ENCODE peak calls at places on chromosome 4, in eight cellular contexts. O is SK-N-SH, K is hepatocyte, Z is neural progenitor cell, T is GM23248, N is PC-3, P is HCT116, V is GM23338. M is an unnamed sample.

GRCh38 chr4:108224628-108225053 is 55.9 kb upstream of the LEF1 start:
- DNase-seq in O (peak), Z (no peak), T (peak), V (no peak), N (no peak), P (no peak), K (peak), M (no peak)

GRCh38 chr4:93199492-93199891 is 629.1 kb upstream of the ATOH1 start:
- DNase-seq in P (peak), O (peak), Z (peak), V (peak), N (peak), K (peak), T (peak), M (peak)

GRCh38 chr4:84938316-84938715 is 28.2 kb downstream of the WDFY3 start:
- DNase-seq in P (no peak), O (no peak), K (no peak), N (peak), V (no peak), T (peak), Z (no peak), M (no peak)

GRCh38 chr4:140004580-140005314 is 149.2 kb downstream of the MAML3 start:
- DNase-seq in Z (peak), V (peak), O (peak), P (no peak), T (peak), N (peak), K (peak), M (no peak)

GRCh38 chr4:108172231-108172779 is 3.6 kb upstream of the LEF1 start:
- DNase-seq in P (no peak), O (peak), V (peak), Z (peak), T (peak), K (peak), N (no peak), M (peak)

GRCh38 chr4:10694151-10694825 is 9.7 kb upstream of the CLNK start:
- DNase-seq in O (no peak), T (no peak), N (peak), V (no peak), Z (no peak), P (no peak), K (no peak), M (no peak)

GRCh38 chr4:185889566-185889965 is 77.6 kb upstream of the SORBS2 start:
- DNase-seq in O (no peak), P (no peak), T (no peak), Z (no peak), K (no peak), N (no peak), V (no peak), M (no peak)

GRCh38 chr4:38979081-38979480 is 53.1 kb downstream of the TMEM156 start:
- DNase-seq in V (no peak), Z (no peak), K (no peak), T (no peak), O (no peak), P (no peak), N (no peak), M (no peak)

GRCh38 chr4:102612824-102613366 is 111.7 kb downstream of the NFKB1 start:
- DNase-seq in T (no peak), N (peak), K (no peak), O (no peak), P (no peak), Z (no peak), V (no peak), M (no peak)

GRCh38 chr4:52883183-52883621 is 21.1 kb downstream of the RASL11B start:
- DNase-seq in O (no peak), K (peak), T (no peak), V (peak), P (no peak), N (peak), Z (peak), M (no peak)

GRCh38 chr4:151407466-151408379 is 1.3 kb upstream of the FHIP1A start:
- DNase-seq in K (peak), V (peak), P (no peak), O (peak), N (peak), T (no peak), Z (peak), M (no peak)

GRCh38 chr4:73064536-73064935 is 5.0 kb downstream of the COX18 start:
- DNase-seq in K (no peak), Z (no peak), T (no peak), O (no peak), V (no peak), P (no peak), N (no peak), M (no peak)

GRCh38 chr4:90118547-90119211 is 8.5 kb upstream of the CCSER1 start:
- DNase-seq in O (no peak), T (no peak), K (no peak), N (no peak), P (no peak), V (no peak), Z (no peak), M (no peak)

GRCh38 chr4:150237110-150237852 is 159.0 kb downstream of the DCLK2 start:
- DNase-seq in T (peak), K (peak), V (no peak), Z (no peak), O (no peak), P (peak), N (peak), M (no peak)

GRCh38 chr4:81255524-81255923 is 40.5 kb upstream of the PRKG2 start:
- DNase-seq in Z (no peak), P (no peak), T (peak), V (no peak), N (peak), K (peak), O (no peak), M (no peak)

GRCh38 chr4:41288254-41288653 is 31.5 kb downstream of the UCHL1 start:
- DNase-seq in K (no peak), V (peak), Z (no peak), O (no peak), N (no peak), T (no peak), P (no peak), M (no peak)

GRCh38 chr4:67581913-67582312 is 23.4 kb downstream of the STAP1 start:
- DNase-seq in N (no peak), T (no peak), Z (no peak), P (no peak), V (no peak), O (no peak), K (no peak), M (no peak)

GRCh38 chr4:26893491-26893890 is 32.9 kb downstream of the STIM2 start:
- DNase-seq in N (no peak), Z (no peak), O (no peak), T (no peak), V (no peak), P (no peak), K (no peak), M (no peak)

GRCh38 chr4:123976285-123976684 is 579.7 kb downstream of the SPRY1 start:
- DNase-seq in P (no peak), K (no peak), N (no peak), O (no peak), Z (peak), V (peak), T (no peak), M (peak)

GRCh38 chr4:169659736-169660670 is 39.6 kb downstream of the CLCN3 start:
- DNase-seq in Z (peak), P (peak), O (peak), K (peak), N (peak), T (peak), V (peak), M (peak)

GRCh38 chr4:1596393-1596792 is 87.7 kb downstream of the FAM53A start:
- DNase-seq in Z (no peak), N (no peak), V (peak), K (no peak), P (no peak), T (no peak), O (no peak), M (no peak)

GRCh38 chr4:55038176-55038890 is 87.1 kb downstream of the KDR start:
- DNase-seq in V (no peak), N (peak), O (no peak), K (peak), P (no peak), T (peak), Z (no peak), M (no peak)

GRCh38 chr4:8522160-8523120 is 57.8 kb upstream of the GPR78 start:
- DNase-seq in O (no peak), N (no peak), T (no peak), P (no peak), K (no peak), Z (no peak), V (no peak), M (no peak)

GRCh38 chr4:184100297-184100885 is 117.3 kb downstream of the ENPP6 start:
- DNase-seq in K (peak), Z (peak), O (peak), T (no peak), N (peak), P (peak), V (peak), M (peak)

GRCh38 chr4:55437356-55437796 is 41.6 kb downstream of the TMEM165 start:
- DNase-seq in P (no peak), O (no peak), K (peak), Z (no peak), N (peak), T (peak), V (no peak), M (no peak)

GRCh38 chr4:123652501-123652900 is 255.9 kb downstream of the SPRY1 start:
- DNase-seq in O (no peak), Z (no peak), P (no peak), V (no peak), N (no peak), T (no peak), K (no peak), M (no peak)

GRCh38 chr4:153420361-153420760 is 45.8 kb upstream of the TMEM131L start:
- DNase-seq in T (no peak), Z (no peak), K (no peak), O (no peak), P (no peak), N (no peak), V (no peak), M (no peak)

GRCh38 chr4:128322986-128323385 is 35.4 kb upstream of the PGRMC2 start:
- DNase-seq in P (no peak), Z (no peak), T (peak), N (peak), V (no peak), K (peak), O (no peak), M (no peak)

GRCh38 chr4:80229128-80229527 is 31.8 kb downstream of the PRDM8 start:
- DNase-seq in K (no peak), V (no peak), P (no peak), O (no peak), Z (no peak), N (no peak), T (no peak), M (no peak)

GRCh38 chr4:80229590-80229989 is 32.3 kb downstream of the PRDM8 start:
- DNase-seq in K (no peak), O (no peak), V (no peak), T (no peak), Z (no peak), N (no peak), P (no peak), M (no peak)

GRCh38 chr4:80226091-80226490 is 28.8 kb downstream of the PRDM8 start:
- DNase-seq in N (no peak), P (no peak), K (no peak), T (peak), V (no peak), O (no peak), Z (no peak), M (no peak)

GRCh38 chr4:80228460-80228859 is 31.2 kb downstream of the PRDM8 start:
- DNase-seq in Z (no peak), N (no peak), T (no peak), V (no peak), P (no peak), O (no peak), K (no peak), M (no peak)

DNA sequence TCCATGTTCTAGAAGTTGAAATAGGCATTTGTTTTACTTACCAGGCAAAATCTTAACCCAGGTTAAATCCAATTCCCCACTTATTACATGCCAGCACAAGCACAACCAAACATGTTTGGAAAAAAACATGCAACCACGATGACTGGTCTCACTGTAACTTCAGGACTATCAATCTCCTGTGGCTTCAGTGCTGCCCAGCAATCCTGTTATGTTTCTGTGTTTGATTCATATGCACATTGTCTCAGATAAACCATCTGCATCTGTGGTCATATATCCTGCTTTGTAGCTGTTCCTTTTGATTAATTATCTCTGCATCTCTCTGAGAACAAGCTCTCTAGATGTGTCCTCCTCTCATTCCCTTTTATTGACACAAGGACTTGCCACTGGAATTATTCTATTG is 28.3 kb downstream of the PRDM8 start:
- DNase-seq in K (no peak), Z (no peak), O (no peak), V (no peak), T (peak), P (no peak), N (no peak), M (no peak)
- TF ChIP-seq EZH2phosphoT487 in K (no peak), Z (no peak), O (no peak), V (no peak), T (no peak), P (no peak), N (no peak), M (no peak)

DNA sequence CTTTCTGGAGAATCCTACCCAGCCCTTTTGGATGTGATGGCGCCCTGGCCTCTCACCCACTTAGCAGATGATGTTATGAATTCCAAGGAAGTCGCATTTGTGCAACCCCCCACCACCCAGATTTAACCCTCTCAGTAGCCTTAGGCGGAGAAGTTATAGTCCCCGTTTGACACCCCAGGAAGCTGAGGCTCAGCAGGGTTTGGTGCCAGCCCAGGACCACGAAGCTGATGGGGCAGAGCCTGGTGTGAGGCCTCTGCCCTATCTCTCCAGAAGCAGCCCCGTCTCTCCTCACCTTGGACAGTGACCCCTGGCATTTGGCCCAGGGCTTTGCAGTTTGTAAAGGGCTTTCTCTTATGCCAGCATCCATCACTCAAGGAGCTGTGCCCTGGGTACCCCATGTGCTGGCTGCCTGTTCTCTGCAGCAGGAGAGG is 1.1 kb downstream of the WFS1 start:
- DNase-seq in V (no peak), P (no peak), T (peak), N (peak), Z (no peak), K (no peak), O (no peak), M (no peak)
- H3K4me2 ChIP-seq in V (peak), P (peak), T (peak), N (peak), Z (peak), K (peak), O (peak), M (peak)

DNA sequence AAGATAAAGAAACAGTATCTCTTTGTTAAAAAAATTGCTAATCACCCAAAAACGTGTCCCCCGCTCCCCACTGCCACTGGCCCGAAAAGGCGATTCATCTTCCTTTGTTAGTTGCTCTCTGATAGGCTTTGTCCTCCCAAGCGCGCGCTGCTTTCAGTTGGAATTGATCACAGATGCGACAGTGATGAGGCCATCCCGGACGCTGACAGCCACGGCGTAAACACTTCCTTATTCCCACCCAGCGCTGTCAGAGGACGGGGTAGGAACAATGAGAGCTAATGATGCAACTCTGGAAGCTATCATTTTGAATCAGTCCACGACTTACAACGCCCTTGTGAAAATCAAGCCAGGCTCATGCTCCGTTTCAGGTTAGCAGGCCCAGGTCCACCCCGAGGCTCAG is 21.4 kb downstream of the SOD3 start:
- DNase-seq in Z (peak), P (no peak), O (no peak), N (no peak), K (no peak), T (peak), V (no peak), M (no peak)
- H2AFZ ChIP-seq in Z (no peak), P (no peak), O (no peak), N (no peak), K (no peak), T (peak), V (no peak), M (no peak)

GRCh38 chr4:138037716-138038115 is 204.4 kb downstream of the SLC7A11 start:
- DNase-seq in N (no peak), T (peak), O (no peak), K (peak), P (no peak), V (peak), Z (no peak), M (no peak)

GRCh38 chr4:138034871-138035270 is 207.3 kb downstream of the SLC7A11 start:
- DNase-seq in N (peak), Z (no peak), P (no peak), T (peak), K (no peak), V (no peak), O (no peak), M (no peak)

GRCh38 chr4:138039010-138039409 is 203.1 kb downstream of the SLC7A11 start:
- DNase-seq in N (no peak), O (no peak), P (no peak), V (no peak), T (peak), K (no peak), Z (no peak), M (no peak)

GRCh38 chr4:138030375-138030774 is 211.8 kb downstream of the SLC7A11 start:
- DNase-seq in N (no peak), V (no peak), K (no peak), O (no peak), T (no peak), Z (no peak), P (no peak), M (no peak)

DNA sequence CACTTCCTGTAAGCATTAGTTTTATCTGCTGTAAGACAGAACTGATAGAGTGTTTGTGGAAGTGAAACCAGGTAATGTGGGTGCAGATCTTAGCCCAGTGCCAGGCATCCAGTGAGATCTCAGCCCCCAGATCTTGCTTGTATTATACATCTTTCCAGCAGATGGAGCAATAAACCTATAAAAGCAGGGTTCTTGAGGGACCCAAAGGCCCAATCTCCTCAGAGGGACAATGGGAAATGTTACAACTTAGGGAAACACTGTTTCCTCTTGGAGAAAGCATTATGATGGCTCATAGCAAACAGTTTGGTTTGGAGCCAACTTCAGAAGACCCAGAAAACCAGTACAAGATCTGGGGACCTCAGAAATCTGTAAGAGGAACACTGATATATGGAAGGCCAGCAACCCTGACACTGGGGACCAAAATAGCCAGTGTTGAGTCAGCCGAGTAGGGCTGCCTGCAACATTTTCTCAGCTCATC is 206.3 kb downstream of the SLC7A11 start:
- DNase-seq in Z (peak), K (peak), V (peak), P (peak), O (peak), N (peak), T (peak), M (peak)
- TF ChIP-seq EZH2phosphoT487 in Z (no peak), K (no peak), V (no peak), P (no peak), O (no peak), N (no peak), T (no peak), M (no peak)

GRCh38 chr4:98338761-98339438 is 77.7 kb downstream of the RAP1GDS1 start:
- DNase-seq in T (no peak), O (no peak), N (no peak), K (no peak), P (no peak), V (peak), Z (no peak), M (no peak)

GRCh38 chr4:98345838-98346237 is 84.7 kb downstream of the RAP1GDS1 start:
- DNase-seq in K (no peak), N (no peak), P (no peak), V (peak), Z (no peak), T (no peak), O (no peak), M (no peak)

GRCh38 chr4:98343640-98344039 is 82.5 kb downstream of the RAP1GDS1 start:
- DNase-seq in P (no peak), K (no peak), O (no peak), Z (no peak), V (no peak), T (peak), N (no peak), M (no peak)

GRCh38 chr4:98341309-98341708 is 80.1 kb downstream of the RAP1GDS1 start:
- DNase-seq in P (no peak), N (no peak), O (peak), Z (no peak), V (no peak), T (peak), K (no peak), M (peak)
- H3K4me2 ChIP-seq in P (no peak), N (no peak), O (no peak), Z (no peak), V (no peak), T (peak), K (no peak), M (no peak)

GRCh38 chr4:7194251-7195137 is 2.2 kb downstream of the SORCS2 start:
- DNase-seq in O (peak), V (no peak), P (no peak), T (peak), N (peak), Z (peak), K (peak), M (peak)

GRCh38 chr4:7196731-7197130 is 4.4 kb downstream of the SORCS2 start:
- DNase-seq in P (no peak), O (no peak), K (no peak), Z (no peak), V (no peak), N (peak), T (no peak), M (no peak)

GRCh38 chr4:7195138-7195510 is 2.8 kb downstream of the SORCS2 start:
- DNase-seq in N (no peak), O (peak), Z (no peak), V (no peak), T (no peak), P (no peak), K (no peak), M (no peak)

GRCh38 chr4:7196283-7196651 is 3.9 kb downstream of the SORCS2 start:
- DNase-seq in N (no peak), K (no peak), O (no peak), Z (no peak), P (no peak), T (no peak), V (no peak), M (no peak)

GRCh38 chr4:7195546-7196282 is 3.4 kb downstream of the SORCS2 start:
- DNase-seq in N (no peak), V (no peak), P (no peak), O (no peak), Z (no peak), K (no peak), T (peak), M (no peak)
- H2AFZ ChIP-seq in N (no peak), V (no peak), P (no peak), O (no peak), Z (no peak), K (no peak), T (no peak), M (no peak)

M was measured in OCI-LY7.